ENCODE peak calls at places on chromosomes 13 and 19, in ten cellular contexts. One of them, this sample, is unnamed.

GRCh38 chr19:48872884-48873475 is 759 bp downstream of the PPP1R15A start:
- DNase-seq in stimulated activated effector memory CD8-positive, alpha-beta T cell treated with anti-CD3 and anti-CD28 coated beads, Interleukin-12 subunit alpha, Interleukin-12 subunit beta, amount 100 ng/mL, for 72 hours: peak
- DNase-seq in activated T-helper 2 cell treated with anti-CD3 and anti-CD28 coated beads, Interferon-gamma antibody, Interleukin-2, Interleukin-4, amounts not matched to agents 10 μg/mL and 5 μg/mL and 100 μg/mL, durations not matched to agents 14 hours and 24 hours and 36 hours: peak
- DNase-seq in upper lobe of left lung: peak
- DNase-seq in T-cell: peak
- DNase-seq in activated naive CD4-positive, alpha-beta T cell: peak
- DNase-seq in NCI-H1105 treated with DMSO at 0.1 percent for 48 hours: peak
- DNase-seq in T-helper 22 cell: peak
- DNase-seq in adrenal gland: peak
- DNase-seq in NCI-H2171 treated with DMSO at 0.1 percent for 48 hours: peak
- DNase-seq in this sample: peak

GRCh38 chr13:100563779-100564178 is 24.8 kb downstream of the GGACT start:
- DNase-seq in stimulated activated effector memory CD8-positive, alpha-beta T cell treated with anti-CD3 and anti-CD28 coated beads, Interleukin-12 subunit alpha, Interleukin-12 subunit beta, amount 100 ng/mL, for 72 hours: no peak
- DNase-seq in activated T-helper 2 cell treated with anti-CD3 and anti-CD28 coated beads, Interferon-gamma antibody, Interleukin-2, Interleukin-4, amounts not matched to agents 10 μg/mL and 5 μg/mL and 100 μg/mL, durations not matched to agents 14 hours and 24 hours and 36 hours: no peak
- DNase-seq in upper lobe of left lung: no peak
- DNase-seq in T-cell: no peak
- DNase-seq in activated naive CD4-positive, alpha-beta T cell: no peak
- DNase-seq in NCI-H1105 treated with DMSO at 0.1 percent for 48 hours: no peak
- DNase-seq in T-helper 22 cell: no peak
- DNase-seq in adrenal gland: no peak
- DNase-seq in NCI-H2171 treated with DMSO at 0.1 percent for 48 hours: no peak
- DNase-seq in this sample: no peak

GRCh38 chr13:28819046-28819747 is 942 bp upstream of the MTUS2 start:
- DNase-seq in stimulated activated effector memory CD8-positive, alpha-beta T cell treated with anti-CD3 and anti-CD28 coated beads, Interleukin-12 subunit alpha, Interleukin-12 subunit beta, amount 100 ng/mL, for 72 hours: no peak
- DNase-seq in activated T-helper 2 cell treated with anti-CD3 and anti-CD28 coated beads, Interferon-gamma antibody, Interleukin-2, Interleukin-4, amounts not matched to agents 10 μg/mL and 5 μg/mL and 100 μg/mL, durations not matched to agents 14 hours and 24 hours and 36 hours: no peak
- DNase-seq in upper lobe of left lung: no peak
- DNase-seq in T-cell: no peak
- DNase-seq in activated naive CD4-positive, alpha-beta T cell: no peak
- DNase-seq in NCI-H1105 treated with DMSO at 0.1 percent for 48 hours: peak
- DNase-seq in T-helper 22 cell: no peak
- DNase-seq in adrenal gland: no peak
- DNase-seq in NCI-H2171 treated with DMSO at 0.1 percent for 48 hours: no peak
- DNase-seq in this sample: no peak

GRCh38 chr13:70385852-70386251 is 277.6 kb upstream of the KLHL1 start:
- DNase-seq in stimulated activated effector memory CD8-positive, alpha-beta T cell treated with anti-CD3 and anti-CD28 coated beads, Interleukin-12 subunit alpha, Interleukin-12 subunit beta, amount 100 ng/mL, for 72 hours: no peak
- DNase-seq in activated T-helper 2 cell treated with anti-CD3 and anti-CD28 coated beads, Interferon-gamma antibody, Interleukin-2, Interleukin-4, amounts not matched to agents 10 μg/mL and 5 μg/mL and 100 μg/mL, durations not matched to agents 14 hours and 24 hours and 36 hours: no peak
- DNase-seq in upper lobe of left lung: no peak
- DNase-seq in T-cell: no peak
- DNase-seq in activated naive CD4-positive, alpha-beta T cell: no peak
- DNase-seq in NCI-H1105 treated with DMSO at 0.1 percent for 48 hours: no peak
- DNase-seq in T-helper 22 cell: no peak
- DNase-seq in adrenal gland: no peak
- DNase-seq in NCI-H2171 treated with DMSO at 0.1 percent for 48 hours: no peak
- DNase-seq in this sample: no peak

GRCh38 chr19:40398417-40399056 is 8.6 kb upstream of the HIPK4 start:
- DNase-seq in stimulated activated effector memory CD8-positive, alpha-beta T cell treated with anti-CD3 and anti-CD28 coated beads, Interleukin-12 subunit alpha, Interleukin-12 subunit beta, amount 100 ng/mL, for 72 hours: no peak
- DNase-seq in activated T-helper 2 cell treated with anti-CD3 and anti-CD28 coated beads, Interferon-gamma antibody, Interleukin-2, Interleukin-4, amounts not matched to agents 10 μg/mL and 5 μg/mL and 100 μg/mL, durations not matched to agents 14 hours and 24 hours and 36 hours: peak
- DNase-seq in upper lobe of left lung: peak
- DNase-seq in T-cell: peak
- DNase-seq in activated naive CD4-positive, alpha-beta T cell: peak
- DNase-seq in NCI-H1105 treated with DMSO at 0.1 percent for 48 hours: peak
- DNase-seq in T-helper 22 cell: peak
- DNase-seq in adrenal gland: no peak
- DNase-seq in NCI-H2171 treated with DMSO at 0.1 percent for 48 hours: no peak
- DNase-seq in this sample: no peak

GRCh38 chr19:37243206-37243632 is 25.2 kb downstream of the ZNF383 start:
- DNase-seq in stimulated activated effector memory CD8-positive, alpha-beta T cell treated with anti-CD3 and anti-CD28 coated beads, Interleukin-12 subunit alpha, Interleukin-12 subunit beta, amount 100 ng/mL, for 72 hours: no peak
- DNase-seq in activated T-helper 2 cell treated with anti-CD3 and anti-CD28 coated beads, Interferon-gamma antibody, Interleukin-2, Interleukin-4, amounts not matched to agents 10 μg/mL and 5 μg/mL and 100 μg/mL, durations not matched to agents 14 hours and 24 hours and 36 hours: no peak
- DNase-seq in upper lobe of left lung: no peak
- DNase-seq in T-cell: no peak
- DNase-seq in activated naive CD4-positive, alpha-beta T cell: no peak
- DNase-seq in NCI-H1105 treated with DMSO at 0.1 percent for 48 hours: no peak
- DNase-seq in T-helper 22 cell: no peak
- DNase-seq in adrenal gland: no peak
- DNase-seq in NCI-H2171 treated with DMSO at 0.1 percent for 48 hours: no peak
- DNase-seq in this sample: no peak

GRCh38 chr19:5250127-5250659 is 90.4 kb downstream of the PTPRS start:
- DNase-seq in stimulated activated effector memory CD8-positive, alpha-beta T cell treated with anti-CD3 and anti-CD28 coated beads, Interleukin-12 subunit alpha, Interleukin-12 subunit beta, amount 100 ng/mL, for 72 hours: no peak
- DNase-seq in activated T-helper 2 cell treated with anti-CD3 and anti-CD28 coated beads, Interferon-gamma antibody, Interleukin-2, Interleukin-4, amounts not matched to agents 10 μg/mL and 5 μg/mL and 100 μg/mL, durations not matched to agents 14 hours and 24 hours and 36 hours: no peak
- DNase-seq in upper lobe of left lung: no peak
- DNase-seq in T-cell: no peak
- DNase-seq in activated naive CD4-positive, alpha-beta T cell: no peak
- DNase-seq in NCI-H1105 treated with DMSO at 0.1 percent for 48 hours: no peak
- DNase-seq in T-helper 22 cell: no peak
- DNase-seq in adrenal gland: peak
- DNase-seq in NCI-H2171 treated with DMSO at 0.1 percent for 48 hours: no peak
- DNase-seq in this sample: no peak

GRCh38 chr19:45767881-45768643 is 990 bp downstream of the SIX5 start:
- DNase-seq in stimulated activated effector memory CD8-positive, alpha-beta T cell treated with anti-CD3 and anti-CD28 coated beads, Interleukin-12 subunit alpha, Interleukin-12 subunit beta, amount 100 ng/mL, for 72 hours: peak
- DNase-seq in activated T-helper 2 cell treated with anti-CD3 and anti-CD28 coated beads, Interferon-gamma antibody, Interleukin-2, Interleukin-4, amounts not matched to agents 10 μg/mL and 5 μg/mL and 100 μg/mL, durations not matched to agents 14 hours and 24 hours and 36 hours: no peak
- DNase-seq in upper lobe of left lung: peak
- DNase-seq in T-cell: no peak
- DNase-seq in activated naive CD4-positive, alpha-beta T cell: no peak
- DNase-seq in NCI-H1105 treated with DMSO at 0.1 percent for 48 hours: peak
- DNase-seq in T-helper 22 cell: no peak
- DNase-seq in adrenal gland: peak
- DNase-seq in NCI-H2171 treated with DMSO at 0.1 percent for 48 hours: peak
- DNase-seq in this sample: no peak

GRCh38 chr13:98925949-98926348 is 51.9 kb downstream of the DOCK9 start:
- DNase-seq in stimulated activated effector memory CD8-positive, alpha-beta T cell treated with anti-CD3 and anti-CD28 coated beads, Interleukin-12 subunit alpha, Interleukin-12 subunit beta, amount 100 ng/mL, for 72 hours: no peak
- DNase-seq in activated T-helper 2 cell treated with anti-CD3 and anti-CD28 coated beads, Interferon-gamma antibody, Interleukin-2, Interleukin-4, amounts not matched to agents 10 μg/mL and 5 μg/mL and 100 μg/mL, durations not matched to agents 14 hours and 24 hours and 36 hours: no peak
- DNase-seq in upper lobe of left lung: no peak
- DNase-seq in T-cell: no peak
- DNase-seq in activated naive CD4-positive, alpha-beta T cell: no peak
- DNase-seq in NCI-H1105 treated with DMSO at 0.1 percent for 48 hours: no peak
- DNase-seq in T-helper 22 cell: no peak
- DNase-seq in adrenal gland: no peak
- DNase-seq in NCI-H2171 treated with DMSO at 0.1 percent for 48 hours: no peak
- DNase-seq in this sample: no peak

GRCh38 chr13:112617754-112618375 is 29.9 kb upstream of the TUBGCP3 start:
- DNase-seq in stimulated activated effector memory CD8-positive, alpha-beta T cell treated with anti-CD3 and anti-CD28 coated beads, Interleukin-12 subunit alpha, Interleukin-12 subunit beta, amount 100 ng/mL, for 72 hours: peak
- DNase-seq in activated T-helper 2 cell treated with anti-CD3 and anti-CD28 coated beads, Interferon-gamma antibody, Interleukin-2, Interleukin-4, amounts not matched to agents 10 μg/mL and 5 μg/mL and 100 μg/mL, durations not matched to agents 14 hours and 24 hours and 36 hours: no peak
- DNase-seq in upper lobe of left lung: peak
- DNase-seq in T-cell: no peak
- DNase-seq in activated naive CD4-positive, alpha-beta T cell: no peak
- DNase-seq in NCI-H1105 treated with DMSO at 0.1 percent for 48 hours: no peak
- DNase-seq in T-helper 22 cell: no peak
- DNase-seq in adrenal gland: peak
- DNase-seq in NCI-H2171 treated with DMSO at 0.1 percent for 48 hours: no peak
- DNase-seq in this sample: no peak

GRCh38 chr19:17300992-17301585 is 2.1 kb downstream of the ABHD8 start:
- DNase-seq in stimulated activated effector memory CD8-positive, alpha-beta T cell treated with anti-CD3 and anti-CD28 coated beads, Interleukin-12 subunit alpha, Interleukin-12 subunit beta, amount 100 ng/mL, for 72 hours: no peak
- DNase-seq in activated T-helper 2 cell treated with anti-CD3 and anti-CD28 coated beads, Interferon-gamma antibody, Interleukin-2, Interleukin-4, amounts not matched to agents 10 μg/mL and 5 μg/mL and 100 μg/mL, durations not matched to agents 14 hours and 24 hours and 36 hours: no peak
- DNase-seq in upper lobe of left lung: no peak
- DNase-seq in T-cell: no peak
- DNase-seq in activated naive CD4-positive, alpha-beta T cell: no peak
- DNase-seq in NCI-H1105 treated with DMSO at 0.1 percent for 48 hours: no peak
- DNase-seq in T-helper 22 cell: no peak
- DNase-seq in adrenal gland: no peak
- DNase-seq in NCI-H2171 treated with DMSO at 0.1 percent for 48 hours: no peak
- DNase-seq in this sample: no peak

GRCh38 chr13:112097770-112098169 is 30.8 kb downstream of the SOX1 start:
- DNase-seq in stimulated activated effector memory CD8-positive, alpha-beta T cell treated with anti-CD3 and anti-CD28 coated beads, Interleukin-12 subunit alpha, Interleukin-12 subunit beta, amount 100 ng/mL, for 72 hours: no peak
- DNase-seq in activated T-helper 2 cell treated with anti-CD3 and anti-CD28 coated beads, Interferon-gamma antibody, Interleukin-2, Interleukin-4, amounts not matched to agents 10 μg/mL and 5 μg/mL and 100 μg/mL, durations not matched to agents 14 hours and 24 hours and 36 hours: no peak
- DNase-seq in upper lobe of left lung: no peak
- DNase-seq in T-cell: no peak
- DNase-seq in activated naive CD4-positive, alpha-beta T cell: no peak
- DNase-seq in NCI-H1105 treated with DMSO at 0.1 percent for 48 hours: no peak
- DNase-seq in T-helper 22 cell: no peak
- DNase-seq in adrenal gland: no peak
- DNase-seq in NCI-H2171 treated with DMSO at 0.1 percent for 48 hours: no peak
- DNase-seq in this sample: no peak

GRCh38 chr19:5578094-5578846 is 10.5 kb upstream of the TINCR start:
- DNase-seq in stimulated activated effector memory CD8-positive, alpha-beta T cell treated with anti-CD3 and anti-CD28 coated beads, Interleukin-12 subunit alpha, Interleukin-12 subunit beta, amount 100 ng/mL, for 72 hours: peak
- DNase-seq in activated T-helper 2 cell treated with anti-CD3 and anti-CD28 coated beads, Interferon-gamma antibody, Interleukin-2, Interleukin-4, amounts not matched to agents 10 μg/mL and 5 μg/mL and 100 μg/mL, durations not matched to agents 14 hours and 24 hours and 36 hours: peak
- DNase-seq in upper lobe of left lung: peak
- DNase-seq in T-cell: peak
- DNase-seq in activated naive CD4-positive, alpha-beta T cell: peak
- DNase-seq in NCI-H1105 treated with DMSO at 0.1 percent for 48 hours: peak
- DNase-seq in T-helper 22 cell: peak
- DNase-seq in adrenal gland: peak
- DNase-seq in NCI-H2171 treated with DMSO at 0.1 percent for 48 hours: peak
- DNase-seq in this sample: peak

GRCh38 chr13:49664606-49665005 is 26.7 kb downstream of the EBPL start:
- DNase-seq in stimulated activated effector memory CD8-positive, alpha-beta T cell treated with anti-CD3 and anti-CD28 coated beads, Interleukin-12 subunit alpha, Interleukin-12 subunit beta, amount 100 ng/mL, for 72 hours: no peak
- DNase-seq in activated T-helper 2 cell treated with anti-CD3 and anti-CD28 coated beads, Interferon-gamma antibody, Interleukin-2, Interleukin-4, amounts not matched to agents 10 μg/mL and 5 μg/mL and 100 μg/mL, durations not matched to agents 14 hours and 24 hours and 36 hours: no peak
- DNase-seq in upper lobe of left lung: no peak
- DNase-seq in T-cell: no peak
- DNase-seq in activated naive CD4-positive, alpha-beta T cell: no peak
- DNase-seq in NCI-H1105 treated with DMSO at 0.1 percent for 48 hours: no peak
- DNase-seq in T-helper 22 cell: no peak
- DNase-seq in adrenal gland: no peak
- DNase-seq in NCI-H2171 treated with DMSO at 0.1 percent for 48 hours: no peak
- DNase-seq in this sample: no peak

GRCh38 chr13:48138270-48138669 is 43.4 kb upstream of the MED4 start:
- DNase-seq in stimulated activated effector memory CD8-positive, alpha-beta T cell treated with anti-CD3 and anti-CD28 coated beads, Interleukin-12 subunit alpha, Interleukin-12 subunit beta, amount 100 ng/mL, for 72 hours: no peak
- DNase-seq in activated T-helper 2 cell treated with anti-CD3 and anti-CD28 coated beads, Interferon-gamma antibody, Interleukin-2, Interleukin-4, amounts not matched to agents 10 μg/mL and 5 μg/mL and 100 μg/mL, durations not matched to agents 14 hours and 24 hours and 36 hours: no peak
- DNase-seq in upper lobe of left lung: no peak
- DNase-seq in T-cell: no peak
- DNase-seq in activated naive CD4-positive, alpha-beta T cell: no peak
- DNase-seq in NCI-H1105 treated with DMSO at 0.1 percent for 48 hours: no peak
- DNase-seq in T-helper 22 cell: no peak
- DNase-seq in adrenal gland: no peak
- DNase-seq in NCI-H2171 treated with DMSO at 0.1 percent for 48 hours: no peak
- DNase-seq in this sample: no peak

GRCh38 chr13:113029487-113030258 is 60.7 kb downstream of the MCF2L start:
- DNase-seq in stimulated activated effector memory CD8-positive, alpha-beta T cell treated with anti-CD3 and anti-CD28 coated beads, Interleukin-12 subunit alpha, Interleukin-12 subunit beta, amount 100 ng/mL, for 72 hours: peak
- DNase-seq in activated T-helper 2 cell treated with anti-CD3 and anti-CD28 coated beads, Interferon-gamma antibody, Interleukin-2, Interleukin-4, amounts not matched to agents 10 μg/mL and 5 μg/mL and 100 μg/mL, durations not matched to agents 14 hours and 24 hours and 36 hours: peak
- DNase-seq in upper lobe of left lung: no peak
- DNase-seq in T-cell: no peak
- DNase-seq in activated naive CD4-positive, alpha-beta T cell: peak
- DNase-seq in NCI-H1105 treated with DMSO at 0.1 percent for 48 hours: peak
- DNase-seq in T-helper 22 cell: no peak
- DNase-seq in adrenal gland: no peak
- DNase-seq in NCI-H2171 treated with DMSO at 0.1 percent for 48 hours: peak
- DNase-seq in this sample: peak

GRCh38 chr19:2983351-2984195 is 6.2 kb downstream of the TLE6 start:
- DNase-seq in stimulated activated effector memory CD8-positive, alpha-beta T cell treated with anti-CD3 and anti-CD28 coated beads, Interleukin-12 subunit alpha, Interleukin-12 subunit beta, amount 100 ng/mL, for 72 hours: no peak
- DNase-seq in activated T-helper 2 cell treated with anti-CD3 and anti-CD28 coated beads, Interferon-gamma antibody, Interleukin-2, Interleukin-4, amounts not matched to agents 10 μg/mL and 5 μg/mL and 100 μg/mL, durations not matched to agents 14 hours and 24 hours and 36 hours: no peak
- DNase-seq in upper lobe of left lung: peak
- DNase-seq in T-cell: no peak
- DNase-seq in activated naive CD4-positive, alpha-beta T cell: no peak
- DNase-seq in NCI-H1105 treated with DMSO at 0.1 percent for 48 hours: peak
- DNase-seq in T-helper 22 cell: no peak
- DNase-seq in adrenal gland: peak
- DNase-seq in NCI-H2171 treated with DMSO at 0.1 percent for 48 hours: peak
- DNase-seq in this sample: no peak

GRCh38 chr19:48613024-48613851 is 1.6 kb downstream of the FAM83E start:
- DNase-seq in stimulated activated effector memory CD8-positive, alpha-beta T cell treated with anti-CD3 and anti-CD28 coated beads, Interleukin-12 subunit alpha, Interleukin-12 subunit beta, amount 100 ng/mL, for 72 hours: no peak
- DNase-seq in activated T-helper 2 cell treated with anti-CD3 and anti-CD28 coated beads, Interferon-gamma antibody, Interleukin-2, Interleukin-4, amounts not matched to agents 10 μg/mL and 5 μg/mL and 100 μg/mL, durations not matched to agents 14 hours and 24 hours and 36 hours: no peak
- DNase-seq in upper lobe of left lung: peak
- DNase-seq in T-cell: no peak
- DNase-seq in activated naive CD4-positive, alpha-beta T cell: no peak
- DNase-seq in NCI-H1105 treated with DMSO at 0.1 percent for 48 hours: no peak
- DNase-seq in T-helper 22 cell: no peak
- DNase-seq in adrenal gland: no peak
- DNase-seq in NCI-H2171 treated with DMSO at 0.1 percent for 48 hours: no peak
- DNase-seq in this sample: peak

GRCh38 chr19:11658954-11659353 is 61.7 kb downstream of the ZNF627 start:
- DNase-seq in stimulated activated effector memory CD8-positive, alpha-beta T cell treated with anti-CD3 and anti-CD28 coated beads, Interleukin-12 subunit alpha, Interleukin-12 subunit beta, amount 100 ng/mL, for 72 hours: no peak
- DNase-seq in activated T-helper 2 cell treated with anti-CD3 and anti-CD28 coated beads, Interferon-gamma antibody, Interleukin-2, Interleukin-4, amounts not matched to agents 10 μg/mL and 5 μg/mL and 100 μg/mL, durations not matched to agents 14 hours and 24 hours and 36 hours: no peak
- DNase-seq in upper lobe of left lung: no peak
- DNase-seq in T-cell: no peak
- DNase-seq in activated naive CD4-positive, alpha-beta T cell: no peak
- DNase-seq in NCI-H1105 treated with DMSO at 0.1 percent for 48 hours: no peak
- DNase-seq in T-helper 22 cell: no peak
- DNase-seq in adrenal gland: no peak
- DNase-seq in NCI-H2171 treated with DMSO at 0.1 percent for 48 hours: no peak
- DNase-seq in this sample: no peak

GRCh38 chr19:4534836-4535658 is at the start of gene PLIN5:
- DNase-seq in stimulated activated effector memory CD8-positive, alpha-beta T cell treated with anti-CD3 and anti-CD28 coated beads, Interleukin-12 subunit alpha, Interleukin-12 subunit beta, amount 100 ng/mL, for 72 hours: peak
- DNase-seq in activated T-helper 2 cell treated with anti-CD3 and anti-CD28 coated beads, Interferon-gamma antibody, Interleukin-2, Interleukin-4, amounts not matched to agents 10 μg/mL and 5 μg/mL and 100 μg/mL, durations not matched to agents 14 hours and 24 hours and 36 hours: no peak
- DNase-seq in upper lobe of left lung: peak
- DNase-seq in T-cell: peak
- DNase-seq in activated naive CD4-positive, alpha-beta T cell: peak
- DNase-seq in NCI-H1105 treated with DMSO at 0.1 percent for 48 hours: peak
- DNase-seq in T-helper 22 cell: no peak
- DNase-seq in adrenal gland: peak
- DNase-seq in NCI-H2171 treated with DMSO at 0.1 percent for 48 hours: peak
- DNase-seq in this sample: peak

GRCh38 chr19:41398042-41398403 is 405 bp downstream of the BCKDHA start:
- DNase-seq in stimulated activated effector memory CD8-positive, alpha-beta T cell treated with anti-CD3 and anti-CD28 coated beads, Interleukin-12 subunit alpha, Interleukin-12 subunit beta, amount 100 ng/mL, for 72 hours: no peak
- DNase-seq in activated T-helper 2 cell treated with anti-CD3 and anti-CD28 coated beads, Interferon-gamma antibody, Interleukin-2, Interleukin-4, amounts not matched to agents 10 μg/mL and 5 μg/mL and 100 μg/mL, durations not matched to agents 14 hours and 24 hours and 36 hours: no peak
- DNase-seq in upper lobe of left lung: no peak
- DNase-seq in T-cell: no peak
- DNase-seq in activated naive CD4-positive, alpha-beta T cell: no peak
- DNase-seq in NCI-H1105 treated with DMSO at 0.1 percent for 48 hours: no peak
- DNase-seq in T-helper 22 cell: no peak
- DNase-seq in adrenal gland: no peak
- DNase-seq in NCI-H2171 treated with DMSO at 0.1 percent for 48 hours: no peak
- DNase-seq in this sample: peak

GRCh38 chr19:29887498-29887897 is 54.5 kb upstream of the URI1 start:
- DNase-seq in stimulated activated effector memory CD8-positive, alpha-beta T cell treated with anti-CD3 and anti-CD28 coated beads, Interleukin-12 subunit alpha, Interleukin-12 subunit beta, amount 100 ng/mL, for 72 hours: no peak
- DNase-seq in activated T-helper 2 cell treated with anti-CD3 and anti-CD28 coated beads, Interferon-gamma antibody, Interleukin-2, Interleukin-4, amounts not matched to agents 10 μg/mL and 5 μg/mL and 100 μg/mL, durations not matched to agents 14 hours and 24 hours and 36 hours: no peak
- DNase-seq in upper lobe of left lung: no peak
- DNase-seq in T-cell: no peak
- DNase-seq in activated naive CD4-positive, alpha-beta T cell: no peak
- DNase-seq in NCI-H1105 treated with DMSO at 0.1 percent for 48 hours: no peak
- DNase-seq in T-helper 22 cell: no peak
- DNase-seq in adrenal gland: no peak
- DNase-seq in NCI-H2171 treated with DMSO at 0.1 percent for 48 hours: no peak
- DNase-seq in this sample: no peak

This sample was measured in Karpas-422.